ENCODE peak calls at places on chromosome 22, in nine cellular contexts. W, N, L, V, R, I, A, H and B are unnamed samples.

GRCh38 chr22:37802310-37803194 is 5.2 kb upstream of the GCAT start:
- DNase-seq in W (peak; percentile 50), N (peak; percentile 87), L (peak; percentile 54), V (peak; percentile 65), R (no peak), I (peak; percentile 11), A (peak; percentile 89), H (peak; percentile 83), B (no peak)

GRCh38 chr22:49948958-49949913 is 11.3 kb upstream of the PIM3 start:
- DNase-seq in W (no peak), N (no peak), L (peak; percentile 84), V (no peak), R (no peak), I (no peak), A (peak; percentile 97), H (peak; percentile 95), B (no peak)

GRCh38 chr22:46844606-46845210 is 82.3 kb downstream of the TBC1D22A start:
- DNase-seq in W (no peak), N (no peak), L (no peak), V (no peak), R (no peak), I (no peak), A (no peak), H (no peak), B (peak; percentile 20)

GRCh38 chr22:32527756-32528155 is 53.1 kb downstream of the FBXO7 start:
- DNase-seq in W (no peak), N (no peak), L (no peak), V (no peak), R (no peak), I (no peak), A (no peak), H (no peak), B (no peak)

GRCh38 chr22:45638834-45639746 is 32.5 kb upstream of the ATXN10 start:
- DNase-seq in W (no peak), N (no peak), L (peak; percentile 57), V (peak; percentile 66), R (no peak), I (peak; percentile 10), A (peak; percentile 90), H (peak; percentile 23), B (no peak)

GRCh38 chr22:49737101-49737551 is 90.5 kb downstream of the BRD1 start:
- DNase-seq in W (no peak), N (no peak), L (no peak), V (no peak), R (no peak), I (no peak), A (peak; percentile 39), H (no peak), B (no peak)

GRCh38 chr22:47053865-47054185 is 291.4 kb downstream of the TBC1D22A start:
- DNase-seq in W (no peak), N (no peak), L (no peak), V (peak; percentile 75), R (no peak), I (no peak), A (peak; percentile 45), H (no peak), B (peak; percentile 45)

GRCh38 chr22:23565942-23566715 is 14.0 kb downstream of the IGLL1 start:
- DNase-seq in W (peak; percentile 43), N (peak; percentile 6), L (peak; percentile 31), V (no peak), R (no peak), I (no peak), A (peak; percentile 77), H (peak; percentile 38), B (no peak)

GRCh38 chr22:40244586-40244985 is 66.9 kb downstream of the TNRC6B start:
- DNase-seq in W (no peak), N (no peak), L (no peak), V (no peak), R (no peak), I (no peak), A (no peak), H (no peak), B (no peak)